ENCODE peak calls at places on chromosome 5, in seven cellular contexts. N is lower leg skin; K is G401; X is astrocyte of the spinal cord; B is thyroid gland; R is GM12865; Q is stimulated activated CD4-positive, alpha-beta T cell treated with anti-CD3 and anti-CD28 coated beads, Interleukin-1b, Interleukin-23, amount 100 ng/mL, for 4 hours. H is an unnamed sample.

GRCh38 chr5:6319116-6319515 is 59.2 kb downstream of the MED10 start:
- DNase-seq in B (no peak), R (no peak), Q (no peak), K (no peak), N (no peak), X (no peak), H (no peak)

GRCh38 chr5:172802585-172803176 is 31.4 kb upstream of the ERGIC1 start:
- DNase-seq in Q (no peak), B (no peak), R (no peak), X (peak; percentile 67), N (no peak), K (no peak), H (no peak)

GRCh38 chr5:58847041-58847440 is 264.2 kb downstream of the RAB3C start:
- DNase-seq in R (no peak), B (no peak), Q (no peak), X (no peak), K (no peak), N (no peak), H (no peak)

GRCh38 chr5:118796081-118796480 is 192.3 kb downstream of the DTWD2 start:
- DNase-seq in R (no peak), K (no peak), Q (no peak), N (no peak), X (no peak), B (no peak), H (no peak)

GRCh38 chr5:180783340-180784052 is 19.1 kb downstream of the MGAT1 start:
- DNase-seq in R (no peak), K (no peak), N (peak; percentile 76), X (no peak), B (no peak), Q (no peak), H (no peak)

GRCh38 chr5:96004754-96005153 is 43.1 kb upstream of the ELL2 start:
- DNase-seq in B (no peak), K (no peak), R (no peak), N (no peak), X (no peak), Q (no peak), H (no peak)

GRCh38 chr5:151281001-151281639 is 22.4 kb downstream of the SLC36A3 start:
- DNase-seq in N (no peak), K (no peak), R (no peak), X (no peak), Q (no peak), B (no peak), H (no peak)

GRCh38 chr5:67160985-67161384 is 35.6 kb downstream of the CD180 start:
- DNase-seq in X (peak; percentile 59), B (no peak), N (no peak), K (no peak), R (no peak), Q (no peak), H (peak; percentile 65)

GRCh38 chr5:25707093-25707492 is 1062.3 kb upstream of the CDH10 start:
- DNase-seq in N (no peak), B (no peak), X (no peak), Q (no peak), K (no peak), R (no peak), H (no peak)

GRCh38 chr5:171388816-171389168 is 1.1 kb downstream of the NPM1 start:
- DNase-seq in R (peak; percentile 56), K (no peak), Q (no peak), B (no peak), X (no peak), N (no peak), H (no peak)

GRCh38 chr5:154179846-154180710 is 10.5 kb upstream of the GALNT10 start:
- DNase-seq in B (no peak), R (peak; percentile 74), Q (no peak), K (peak; percentile 72), N (no peak), X (peak; percentile 67), H (peak; percentile 14)

GRCh38 chr5:83474170-83474796 is 2.7 kb downstream of the VCAN start:
- DNase-seq in N (peak; percentile 95), K (peak; percentile 39), Q (no peak), R (peak; percentile 82), X (peak; percentile 96), B (peak; percentile 43), H (no peak)

GRCh38 chr5:10468256-10468655 is 26.6 kb downstream of the ROPN1L start:
- DNase-seq in Q (no peak), N (no peak), K (no peak), R (no peak), B (no peak), X (no peak), H (no peak)

GRCh38 chr5:124478139-124478737 is 268.2 kb downstream of the ZNF608 start:
- DNase-seq in R (no peak), N (no peak), Q (no peak), B (no peak), K (no peak), X (no peak), H (no peak)

GRCh38 chr5:139911425-139912120 is 116.0 kb downstream of the PSD2 start:
- DNase-seq in R (no peak), X (no peak), N (peak; percentile 80), Q (no peak), B (no peak), K (peak; percentile 27), H (no peak)

GRCh38 chr5:181197326-181197951 is 7.6 kb downstream of the TRIM7 start:
- DNase-seq in N (no peak), R (no peak), X (no peak), Q (no peak), B (no peak), K (no peak), H (no peak)

GRCh38 chr5:143536364-143536763 is 132.9 kb upstream of the NR3C1 start:
- DNase-seq in X (peak; percentile 95), K (no peak), B (no peak), R (no peak), N (no peak), Q (no peak), H (no peak)

GRCh38 chr5:92435781-92436180 is 1052.7 kb upstream of the ARRDC3 start:
- DNase-seq in K (no peak), B (no peak), R (no peak), X (no peak), N (no peak), Q (no peak), H (no peak)

GRCh38 chr5:142013734-142014495 is 1.1 kb upstream of the GNPDA1 start:
- DNase-seq in N (peak; percentile 87), X (peak; percentile 19), Q (no peak), R (no peak), K (peak; percentile 68), B (peak; percentile 36), H (no peak)

GRCh38 chr5:142432961-142433360 is 108.1 kb upstream of the SPRY4 start:
- DNase-seq in B (no peak), K (no peak), X (no peak), N (peak; percentile 68), R (no peak), Q (no peak), H (no peak)

GRCh38 chr5:79962580-79963222 is 28.4 kb downstream of the MTX3 start:
- DNase-seq in X (peak; percentile 8), R (no peak), K (peak; percentile 8), N (no peak), B (no peak), Q (no peak), H (no peak)

GRCh38 chr5:485943-486491 is 38.2 kb downstream of the SLC9A3 start:
- DNase-seq in B (no peak), R (no peak), X (no peak), N (no peak), K (no peak), Q (no peak), H (no peak)

GRCh38 chr5:110401881-110402280 is 324.6 kb downstream of the TMEM232 start:
- DNase-seq in B (no peak), N (no peak), K (no peak), Q (no peak), X (no peak), R (peak; percentile 7), H (no peak)

GRCh38 chr5:173327084-173327947 is 898 bp downstream of the STC2 start:
- DNase-seq in N (peak; percentile 86), Q (no peak), B (no peak), R (peak; percentile 42), X (peak; percentile 53), K (no peak), H (no peak)

GRCh38 chr5:4981612-4982011 is 158.5 kb upstream of the ADAMTS16 start:
- DNase-seq in K (no peak), R (no peak), N (no peak), B (no peak), Q (no peak), X (no peak), H (no peak)

GRCh38 chr5:54087436-54087835 is 222.9 kb downstream of the ARL15 start:
- DNase-seq in K (no peak), B (no peak), R (no peak), N (no peak), X (peak; percentile 89), Q (no peak), H (peak; percentile 10)

GRCh38 chr5:137743031-137743640 is 7.2 kb upstream of the KLHL3 start:
- DNase-seq in N (no peak), B (peak; percentile 55), K (peak; percentile 91), Q (peak; percentile 3), X (peak; percentile 81), R (peak; percentile 82), H (no peak)

GRCh38 chr5:127373858-127374491 is 83.4 kb downstream of the MEGF10 start:
- DNase-seq in X (no peak), Q (no peak), R (peak; percentile 15), K (no peak), N (no peak), B (no peak), H (no peak)

GRCh38 chr5:123371575-123372179 is 51.5 kb downstream of the CEP120 start:
- DNase-seq in R (peak; percentile 10), B (peak; percentile 51), K (peak; percentile 11), Q (peak; percentile 24), X (no peak), N (peak; percentile 83), H (no peak)

GRCh38 chr5:109703165-109703564 is 13.4 kb downstream of the MAN2A1 start:
- DNase-seq in Q (no peak), K (no peak), R (no peak), X (no peak), B (no peak), N (no peak), H (no peak)